ENCODE peak calls at places on chromosomes 1 and 21, in five cellular contexts. One of them, this sample, is unnamed. For H3K4me1, the result is how much of the 10 kb centered on the place peaks cover.

GRCh38 chr1:153763365-153764225 is 11.6 kb upstream of the SLC27A3 start:
- DNase-seq in fibroblast of lung: no peak
- DNase-seq in SJSA1: no peak
- DNase-seq in mucosa of descending colon: no peak
- DNase-seq in right cardiac atrium: no peak
- DNase-seq in this sample: no peak

GRCh38 chr1:2972011-2972878 is 49.0 kb upstream of the ACTRT2 start:
- DNase-seq in fibroblast of lung: no peak
- DNase-seq in SJSA1: peak
- DNase-seq in mucosa of descending colon: peak
- DNase-seq in right cardiac atrium: no peak
- DNase-seq in this sample: peak

GRCh38 chr1:173997796-173998195 is 24.4 kb downstream of the RC3H1 start:
- DNase-seq in fibroblast of lung: peak
- DNase-seq in SJSA1: no peak
- DNase-seq in mucosa of descending colon: no peak
- DNase-seq in right cardiac atrium: no peak
- DNase-seq in this sample: no peak

GRCh38 chr1:5947978-5948680 is 44.1 kb downstream of the NPHP4 start:
- DNase-seq in fibroblast of lung: no peak
- DNase-seq in SJSA1: peak
- DNase-seq in mucosa of descending colon: no peak
- DNase-seq in right cardiac atrium: no peak
- DNase-seq in this sample: no peak

GRCh38 chr1:14516974-14517812 is 81.3 kb upstream of the KAZN start:
- DNase-seq in fibroblast of lung: peak
- DNase-seq in SJSA1: peak
- DNase-seq in mucosa of descending colon: no peak
- DNase-seq in right cardiac atrium: no peak
- DNase-seq in this sample: peak

GRCh38 chr1:236287757-236288619 is 6.2 kb upstream of the ERO1B start:
- DNase-seq in fibroblast of lung: no peak
- DNase-seq in SJSA1: no peak
- DNase-seq in mucosa of descending colon: no peak
- DNase-seq in right cardiac atrium: no peak
- DNase-seq in this sample: peak

GRCh38 chr1:169892819-169893644 is 664 bp downstream of the SCYL3 start:
- DNase-seq in fibroblast of lung: peak
- DNase-seq in SJSA1: no peak
- DNase-seq in mucosa of descending colon: no peak
- DNase-seq in right cardiac atrium: peak
- DNase-seq in this sample: peak

GRCh38 chr1:12314328-12314903 is 84.6 kb downstream of the VPS13D start:
- DNase-seq in fibroblast of lung: peak
- DNase-seq in SJSA1: no peak
- DNase-seq in mucosa of descending colon: no peak
- DNase-seq in right cardiac atrium: no peak
- DNase-seq in this sample: no peak

GRCh38 chr21:44964381-44964780 is 24.6 kb downstream of the SLX9 start:
- DNase-seq in fibroblast of lung: no peak
- DNase-seq in SJSA1: no peak
- DNase-seq in mucosa of descending colon: no peak
- DNase-seq in right cardiac atrium: peak
- DNase-seq in this sample: no peak

GRCh38 chr1:110055493-110056283 is 14.8 kb downstream of the ALX3 start:
- DNase-seq in fibroblast of lung: peak
- DNase-seq in SJSA1: no peak
- DNase-seq in mucosa of descending colon: no peak
- DNase-seq in right cardiac atrium: no peak
- DNase-seq in this sample: no peak

GRCh38 chr1:192783793-192784192 is 25.0 kb upstream of the RGS2 start:
- DNase-seq in fibroblast of lung: no peak
- DNase-seq in SJSA1: no peak
- DNase-seq in mucosa of descending colon: no peak
- DNase-seq in right cardiac atrium: no peak
- DNase-seq in this sample: no peak

GRCh38 chr21:41684381-41685245 is 82.2 kb downstream of the RIPK4 start:
- DNase-seq in fibroblast of lung: peak
- DNase-seq in SJSA1: peak
- DNase-seq in mucosa of descending colon: no peak
- DNase-seq in right cardiac atrium: peak
- DNase-seq in this sample: no peak

GRCh38 chr1:26357121-26357602 is 3.2 kb upstream of the CRYBG2 start:
- DNase-seq in fibroblast of lung: no peak
- DNase-seq in SJSA1: no peak
- DNase-seq in mucosa of descending colon: peak
- DNase-seq in right cardiac atrium: no peak
- DNase-seq in this sample: no peak

GRCh38 chr1:39167632-39168209 is 36.8 kb upstream of the MACF1 start:
- DNase-seq in fibroblast of lung: peak
- DNase-seq in SJSA1: no peak
- DNase-seq in mucosa of descending colon: no peak
- DNase-seq in right cardiac atrium: no peak
- DNase-seq in this sample: no peak

GRCh38 chr1:27789511-27790154 is 16.6 kb downstream of the STX12 start:
- DNase-seq in fibroblast of lung: no peak
- DNase-seq in SJSA1: peak
- DNase-seq in mucosa of descending colon: no peak
- DNase-seq in right cardiac atrium: no peak
- DNase-seq in this sample: no peak

GRCh38 chr1:27787895-27788294 is 14.9 kb downstream of the STX12 start:
- DNase-seq in fibroblast of lung: peak
- DNase-seq in SJSA1: no peak
- DNase-seq in mucosa of descending colon: no peak
- DNase-seq in right cardiac atrium: no peak
- DNase-seq in this sample: no peak

GRCh38 chr1:27784664-27785063 is 11.6 kb downstream of the STX12 start:
- DNase-seq in fibroblast of lung: no peak
- DNase-seq in SJSA1: no peak
- DNase-seq in mucosa of descending colon: no peak
- DNase-seq in right cardiac atrium: no peak
- DNase-seq in this sample: no peak

GRCh38 chr1:27782950-27783349 is 9.9 kb downstream of the STX12 start:
- DNase-seq in fibroblast of lung: no peak
- DNase-seq in SJSA1: no peak
- DNase-seq in mucosa of descending colon: no peak
- DNase-seq in right cardiac atrium: no peak
- DNase-seq in this sample: no peak

DNA sequence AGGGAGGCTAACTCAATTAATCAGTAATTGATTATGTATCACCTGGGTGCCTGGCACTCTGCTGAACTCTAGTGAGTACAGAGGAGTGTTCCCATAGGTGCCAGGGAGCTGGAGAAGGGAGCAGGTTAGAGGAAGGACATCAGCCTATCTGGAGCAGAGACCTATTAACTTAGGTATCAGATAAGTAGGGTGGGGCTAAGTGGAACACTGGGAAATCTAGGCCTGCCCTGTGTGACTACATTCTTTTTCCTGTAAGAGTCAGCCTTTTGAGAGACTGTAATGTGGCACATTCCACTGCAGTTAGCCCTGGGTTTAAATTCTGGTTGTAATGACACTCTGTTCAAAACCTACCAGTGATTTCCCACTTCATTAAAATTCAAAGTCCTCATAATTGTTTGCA is 12.7 kb downstream of the STX12 start:
- DNase-seq in fibroblast of lung: no peak
- DNase-seq in SJSA1: no peak
- DNase-seq in mucosa of descending colon: no peak
- DNase-seq in right cardiac atrium: no peak
- DNase-seq in this sample: no peak
- H3K4me1 ChIP-seq in fibroblast of lung: under half
- H3K4me1 ChIP-seq in SJSA1: under half
- H3K4me1 ChIP-seq in mucosa of descending colon: under half
- H3K4me1 ChIP-seq in right cardiac atrium: under half
- H3K4me1 ChIP-seq in this sample: under half

GRCh38 chr1:183418696-183419095 is 516 bp upstream of the NMNAT2 start:
- DNase-seq in fibroblast of lung: no peak
- DNase-seq in SJSA1: no peak
- DNase-seq in mucosa of descending colon: no peak
- DNase-seq in right cardiac atrium: no peak
- DNase-seq in this sample: no peak

GRCh38 chr1:183419399-183419798 is 1.2 kb upstream of the NMNAT2 start:
- DNase-seq in fibroblast of lung: no peak
- DNase-seq in SJSA1: no peak
- DNase-seq in mucosa of descending colon: no peak
- DNase-seq in right cardiac atrium: no peak
- DNase-seq in this sample: no peak

GRCh38 chr1:183417691-183418491 is at the start of gene NMNAT2:
- DNase-seq in fibroblast of lung: peak
- DNase-seq in SJSA1: no peak
- DNase-seq in mucosa of descending colon: no peak
- DNase-seq in right cardiac atrium: peak
- DNase-seq in this sample: peak

GRCh38 chr1:183414365-183414764 is 3.8 kb downstream of the NMNAT2 start:
- DNase-seq in fibroblast of lung: no peak
- DNase-seq in SJSA1: no peak
- DNase-seq in mucosa of descending colon: no peak
- DNase-seq in right cardiac atrium: no peak
- DNase-seq in this sample: no peak

DNA sequence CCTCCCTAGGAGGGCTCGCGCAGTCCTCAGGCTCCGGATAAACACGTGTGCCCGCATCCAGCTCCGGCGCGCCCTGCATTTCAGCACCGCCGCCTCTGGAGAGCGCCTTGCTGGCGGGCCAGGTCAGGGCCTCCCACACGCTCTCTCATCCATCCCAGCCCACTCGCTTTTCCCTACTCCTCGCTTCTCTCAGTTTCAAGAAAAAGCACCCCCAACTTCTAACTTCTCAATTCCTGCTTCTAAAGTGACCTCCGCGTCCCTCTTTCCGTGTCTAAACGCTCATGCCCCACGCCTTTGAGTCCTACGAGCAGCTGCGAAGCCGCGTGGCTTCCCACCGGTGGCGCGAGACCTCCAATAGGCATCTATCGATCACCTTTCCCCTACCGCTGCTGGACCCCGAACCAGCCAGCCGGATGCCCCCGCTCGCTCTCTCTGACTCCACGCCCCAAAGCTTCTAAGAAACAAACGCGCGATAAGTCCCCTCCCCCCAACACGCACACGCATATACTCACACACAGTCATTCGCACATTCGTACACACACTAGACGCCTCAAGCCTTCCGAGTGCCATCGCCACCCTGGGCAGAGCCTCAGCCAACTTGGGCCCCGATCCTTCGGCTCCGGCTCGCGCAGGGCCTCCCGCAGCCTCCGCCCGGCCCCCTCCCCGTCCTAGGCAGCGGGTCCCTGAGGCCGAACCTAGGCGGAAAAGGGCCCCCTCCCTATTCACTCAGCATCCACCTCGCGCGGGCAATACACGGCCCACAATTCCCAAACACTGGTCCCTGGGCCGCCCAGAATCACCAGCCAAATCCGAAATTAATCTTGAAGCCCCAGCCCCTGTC is 1.1 kb downstream of the NMNAT2 start:
- DNase-seq in fibroblast of lung: peak
- DNase-seq in SJSA1: peak
- DNase-seq in mucosa of descending colon: no peak
- DNase-seq in right cardiac atrium: peak
- DNase-seq in this sample: peak
- H3K4me3 ChIP-seq in fibroblast of lung: peak
- H3K4me3 ChIP-seq in SJSA1: no peak
- H3K4me3 ChIP-seq in mucosa of descending colon: no peak
- H3K4me3 ChIP-seq in right cardiac atrium: peak
- H3K4me3 ChIP-seq in this sample: peak

GRCh38 chr21:37453350-37453749 is 86.8 kb downstream of the DYRK1A start:
- DNase-seq in fibroblast of lung: no peak
- DNase-seq in SJSA1: no peak
- DNase-seq in mucosa of descending colon: no peak
- DNase-seq in right cardiac atrium: no peak
- DNase-seq in this sample: no peak
- H3K4me1 ChIP-seq in fibroblast of lung: under half
- H3K4me1 ChIP-seq in SJSA1: half or more
- H3K4me1 ChIP-seq in mucosa of descending colon: under half
- H3K4me1 ChIP-seq in right cardiac atrium: under half
- H3K4me1 ChIP-seq in this sample: under half

GRCh38 chr1:36160388-36160948 is 4.5 kb downstream of the MAP7D1 start:
- DNase-seq in fibroblast of lung: no peak
- DNase-seq in SJSA1: no peak
- DNase-seq in mucosa of descending colon: no peak
- DNase-seq in right cardiac atrium: no peak
- DNase-seq in this sample: no peak

GRCh38 chr1:36161656-36162531 is 5.9 kb downstream of the MAP7D1 start:
- DNase-seq in fibroblast of lung: no peak
- DNase-seq in SJSA1: no peak
- DNase-seq in mucosa of descending colon: peak
- DNase-seq in right cardiac atrium: peak
- DNase-seq in this sample: no peak

GRCh38 chr1:36157973-36158826 is 2.2 kb downstream of the MAP7D1 start:
- DNase-seq in fibroblast of lung: no peak
- DNase-seq in SJSA1: no peak
- DNase-seq in mucosa of descending colon: no peak
- DNase-seq in right cardiac atrium: no peak
- DNase-seq in this sample: no peak

GRCh38 chr1:36160949-36161485 is 5.1 kb downstream of the MAP7D1 start:
- DNase-seq in fibroblast of lung: peak
- DNase-seq in SJSA1: peak
- DNase-seq in mucosa of descending colon: peak
- DNase-seq in right cardiac atrium: peak
- DNase-seq in this sample: peak

GRCh38 chr1:36159614-36160387 is 3.8 kb downstream of the MAP7D1 start:
- DNase-seq in fibroblast of lung: no peak
- DNase-seq in SJSA1: no peak
- DNase-seq in mucosa of descending colon: no peak
- DNase-seq in right cardiac atrium: peak
- DNase-seq in this sample: no peak
- H3K4me3 ChIP-seq in fibroblast of lung: no peak
- H3K4me3 ChIP-seq in SJSA1: no peak
- H3K4me3 ChIP-seq in mucosa of descending colon: no peak
- H3K4me3 ChIP-seq in right cardiac atrium: no peak
- H3K4me3 ChIP-seq in this sample: no peak

This sample was measured in sigmoid colon.